ENCODE peak calls at places on chromosomes 13 and 19, in ten cellular contexts. O is MCF 10A; W is Ammon's horn; J is HepG2; I is A549; H is activated CD8-positive, alpha-beta T cell treated with anti-CD3 and anti-CD28 coated beads for 36 hours; B is EL; G is fibroblast of mammary gland; C is omental fat pad; Z is right atrium auricular region. N is an unnamed sample.

GRCh38 chr19:29860492-29860891 is 48.7 kb downstream of the CCNE1 start:
- DNase-seq in J (no peak), G (no peak), B (no peak), O (peak; percentile 15), W (no peak), H (no peak), Z (no peak), I (no peak), C (no peak), N (no peak)

GRCh38 chr19:31214086-31214485 is 135.2 kb downstream of the TSHZ3 start:
- DNase-seq in Z (peak; percentile 77), O (peak; percentile 98), H (peak; percentile 97), B (peak; percentile 99), G (peak; percentile 99), C (no peak), J (no peak), I (peak; percentile 80), W (no peak), N (peak; percentile 98)

GRCh38 chr19:17548145-17548544 is 7.3 kb upstream of the COLGALT1 start:
- DNase-seq in J (no peak), W (no peak), Z (no peak), I (no peak), B (no peak), C (no peak), H (no peak), O (no peak), G (no peak), N (no peak)

GRCh38 chr13:84917252-84917878 is 881.9 kb downstream of the SLITRK6 start:
- DNase-seq in O (peak; percentile 40), I (no peak), H (no peak), Z (no peak), C (no peak), B (peak; percentile 11), W (no peak), G (peak; percentile 22), J (peak; percentile 8), N (peak; percentile 40)

GRCh38 chr13:33931397-33931987 is 113.5 kb downstream of the RFC3 start:
- DNase-seq in J (peak; percentile 65), C (no peak), G (peak; percentile 57), O (peak; percentile 71), H (peak; percentile 12), B (peak; percentile 62), Z (no peak), W (peak; percentile 28), I (peak; percentile 1), N (peak; percentile 52)

GRCh38 chr19:44592451-44592890 is 20.9 kb upstream of the IGSF23 start:
- DNase-seq in G (no peak), H (no peak), C (no peak), J (no peak), Z (no peak), O (no peak), I (no peak), B (peak; percentile 25), W (no peak), N (no peak)

GRCh38 chr13:110546933-110547332 is 14.6 kb downstream of the RAB20 start:
- DNase-seq in H (no peak), I (peak; percentile 75), C (peak; percentile 58), G (peak; percentile 81), W (no peak), B (peak; percentile 82), J (peak; percentile 80), O (peak; percentile 98), Z (peak; percentile 95), N (no peak)

GRCh38 chr19:14507704-14508246 is 10.4 kb downstream of the DNAJB1 start:
- DNase-seq in H (no peak), B (peak; percentile 90), C (no peak), Z (no peak), I (no peak), W (no peak), J (peak; percentile 71), G (peak; percentile 49), O (peak; percentile 60), N (no peak)

GRCh38 chr19:55118401-55118991 is 1.1 kb upstream of the PPP1R12C start:
- DNase-seq in G (peak; percentile 50), O (no peak), W (peak; percentile 74), B (no peak), H (peak; percentile 50), I (no peak), C (no peak), Z (no peak), J (no peak), N (no peak)

GRCh38 chr19:47112166-47112663 is 1.4 kb downstream of the ZC3H4 start:
- DNase-seq in O (peak; percentile 94), H (peak; percentile 87), J (peak; percentile 81), Z (peak; percentile 72), I (peak; percentile 69), G (peak; percentile 86), B (peak; percentile 89), C (peak; percentile 46), W (peak; percentile 89), N (peak; percentile 64)